ENCODE peak calls at places on chromosomes 3 and 15, in four cellular contexts. J is cardiac muscle cell, R is GM12878, N is cardiac fibroblast. X is an unnamed sample.

GRCh38 chr3:115363071-115363470 is 216.0 kb upstream of the ZBTB20 start:
- DNase-seq in J (no peak), R (no peak), N (peak), X (no peak)

GRCh38 chr3:177770821-177771220 is 573.5 kb upstream of the TBL1XR1 start:
- DNase-seq in J (no peak), R (no peak), N (peak), X (no peak)

GRCh38 chr15:62125763-62126162 is 39.3 kb downstream of the C2CD4B start:
- DNase-seq in J (peak), R (no peak), N (peak), X (no peak)

GRCh38 chr15:47514251-47514652 is 203.1 kb upstream of the SEMA6D start:
- DNase-seq in J (no peak), R (no peak), N (peak), X (no peak)

GRCh38 chr3:122213650-122214049 is 30.2 kb downstream of the CASR start:
- DNase-seq in J (no peak), R (no peak), N (no peak), X (no peak)

GRCh38 chr3:128482857-128483656 is 9.9 kb downstream of the GATA2 start:
- DNase-seq in J (no peak), R (no peak), N (peak), X (no peak)

GRCh38 chr3:105715372-105715771 is 153.4 kb downstream of the CBLB start:
- DNase-seq in J (no peak), R (no peak), N (peak), X (no peak)

GRCh38 chr3:86978111-86978528 is 12.8 kb downstream of the VGLL3 start:
- DNase-seq in J (no peak), R (no peak), N (peak), X (peak)

GRCh38 chr3:37971467-37971866 is 19.1 kb upstream of the VILL start:
- DNase-seq in J (no peak), R (no peak), N (no peak), X (peak)

GRCh38 chr3:123880998-123881561 is 3.1 kb downstream of the MYLK start:
- DNase-seq in J (peak), R (no peak), N (peak), X (no peak)

GRCh38 chr3:39267631-39268553 is 11.9 kb downstream of the CX3CR1 start:
- DNase-seq in J (no peak), R (no peak), N (no peak), X (no peak)

GRCh38 chr3:85476891-85477495 is 518.2 kb downstream of the CADM2 start:
- DNase-seq in J (peak), R (no peak), N (no peak), X (no peak)

GRCh38 chr3:150312018-150312657 is 96.0 kb upstream of the TSC22D2 start:
- DNase-seq in J (no peak), R (no peak), N (no peak), X (no peak)

GRCh38 chr15:29570121-29570930 is 251.9 kb downstream of the TJP1 start:
- DNase-seq in J (peak), R (no peak), N (no peak), X (no peak)

GRCh38 chr15:29569533-29570092 is 252.7 kb downstream of the TJP1 start:
- DNase-seq in J (peak), R (no peak), N (no peak), X (no peak)

GRCh38 chr15:29571728-29572454 is 250.4 kb downstream of the TJP1 start:
- DNase-seq in J (peak), R (no peak), N (peak), X (no peak)

GRCh38 chr15:29568840-29569532 is 253.3 kb downstream of the TJP1 start:
- DNase-seq in J (peak), R (no peak), N (peak), X (no peak)

GRCh38 chr15:29570931-29571727 is 251.1 kb downstream of the TJP1 start:
- DNase-seq in J (peak), R (no peak), N (peak), X (no peak)
- H3K4me3 ChIP-seq in J (peak), R (no peak), N (no peak), X (peak)

GRCh38 chr3:71787851-71788405 is 3.0 kb upstream of the PROK2 start:
- DNase-seq in J (no peak), R (no peak), N (no peak), X (no peak)

GRCh38 chr3:71786551-71786950 is 1.6 kb upstream of the PROK2 start:
- DNase-seq in J (no peak), R (no peak), N (no peak), X (no peak)

GRCh38 chr3:71785594-71786472 is 885 bp upstream of the PROK2 start:
- DNase-seq in J (no peak), R (no peak), N (no peak), X (no peak)

GRCh38 chr3:71784201-71784913 is 591 bp downstream of the PROK2 start:
- DNase-seq in J (peak), R (no peak), N (no peak), X (no peak)

GRCh38 chr3:71784914-71785593 is at the start of gene PROK2:
- DNase-seq in J (peak), R (no peak), N (no peak), X (no peak)
- H3K4me3 ChIP-seq in J (peak), R (no peak), N (no peak), X (peak)

GRCh38 chr3:138950701-138951100 is 3.7 kb downstream of the FOXL2NB start:
- DNase-seq in J (no peak), R (no peak), N (no peak), X (no peak)
- H3K4me3 ChIP-seq in J (no peak), R (no peak), N (no peak), X (no peak)

GRCh38 chr3:20478407-20478806 is 292.4 kb upstream of the SGO1 start:
- DNase-seq in J (no peak), R (no peak), N (peak), X (no peak)

GRCh38 chr3:20480771-20481170 is 294.8 kb upstream of the SGO1 start:
- DNase-seq in J (no peak), R (no peak), N (peak), X (no peak)

GRCh38 chr3:20484126-20484525 is 298.1 kb upstream of the SGO1 start:
- DNase-seq in J (no peak), R (no peak), N (no peak), X (no peak)

GRCh38 chr3:20488101-20488500 is 302.1 kb upstream of the SGO1 start:
- DNase-seq in J (no peak), R (no peak), N (no peak), X (no peak)

DNA sequence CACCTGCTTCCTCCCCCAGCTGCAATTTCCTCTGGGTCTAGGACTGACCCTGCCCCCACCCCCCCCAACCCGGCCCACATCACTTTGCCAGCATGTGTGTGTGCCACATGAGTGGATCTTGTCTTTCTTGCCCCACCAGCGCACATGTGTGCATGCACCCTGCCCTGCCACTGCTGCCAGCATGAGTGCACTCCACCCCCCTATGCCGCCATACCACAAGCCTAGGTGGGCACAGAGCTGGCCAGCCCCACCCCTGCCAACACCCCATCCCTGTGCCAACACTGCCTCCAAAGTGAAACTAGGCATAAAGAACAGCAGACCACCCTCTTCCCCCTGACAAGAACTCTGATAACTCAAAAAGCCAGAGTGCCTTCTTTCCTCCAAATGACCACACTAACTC is 296.3 kb upstream of the SGO1 start:
- DNase-seq in J (no peak), R (no peak), N (no peak), X (no peak)
- H3K4me3 ChIP-seq in J (no peak), R (no peak), N (no peak), X (no peak)

GRCh38 chr15:99143655-99144610 is 39.1 kb downstream of the SYNM start:
- DNase-seq in J (no peak), R (no peak), N (peak), X (peak)
- H3K4me3 ChIP-seq in J (no peak), R (no peak), N (no peak), X (no peak)

DNA sequence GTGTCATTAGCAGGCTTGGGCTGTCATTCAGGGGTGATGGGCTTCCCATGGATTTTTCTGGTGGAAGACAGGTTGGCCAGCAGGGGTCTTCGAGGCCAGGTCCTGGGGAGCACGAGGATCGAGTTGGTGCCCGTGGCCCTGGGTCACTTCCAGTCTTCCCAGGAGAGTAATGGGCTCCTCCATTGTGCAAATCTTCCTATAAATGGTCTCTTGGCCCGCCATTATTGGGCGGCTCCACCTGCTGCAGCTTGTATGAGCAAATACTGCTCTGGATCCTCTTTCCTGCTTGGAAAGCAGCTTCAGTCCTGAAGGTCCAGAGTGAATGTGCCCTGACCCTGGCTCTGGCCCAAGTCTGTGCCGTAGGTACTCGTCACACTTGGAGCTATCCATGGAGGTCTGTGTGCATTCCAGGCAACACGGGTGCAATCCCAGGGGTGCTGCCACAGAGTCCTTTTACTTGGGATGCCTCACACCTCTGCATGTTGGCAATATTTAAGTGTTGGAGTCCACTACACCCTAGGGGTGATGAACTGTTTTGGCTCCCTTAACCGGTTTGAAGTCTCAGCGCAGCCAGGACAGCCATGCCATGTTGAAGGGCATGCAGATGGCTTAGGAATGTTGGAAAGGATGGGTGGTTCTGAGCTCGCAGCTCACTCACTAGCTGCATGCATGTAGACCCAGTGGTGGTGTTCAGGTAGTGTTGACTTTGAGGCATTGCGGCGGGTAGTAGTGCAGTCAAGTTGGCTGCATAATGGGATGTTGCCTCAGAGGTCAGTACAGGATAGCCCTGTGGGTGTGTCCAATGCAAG is 97.6 kb downstream of the SNRPN start:
- DNase-seq in J (no peak), R (no peak), N (no peak), X (no peak)
- H3K4me3 ChIP-seq in J (no peak), R (no peak), N (no peak), X (no peak)